ENCODE peak calls at places on chromosomes 7 and 10, in four cellular contexts. One of them, this sample, is unnamed.
A peak's percentile ranks its signal among the peaks of the same experiment; 100 is the strongest.

GRCh38 chr7:121034929-121035328 is 46.4 kb downstream of the CPED1 start:
- DNase-seq in tibial artery: no peak
- DNase-seq in pancreas: no peak
- DNase-seq in IMR-90: no peak
- DNase-seq in this sample: no peak

GRCh38 chr7:128431221-128431620 is 21.4 kb upstream of the IMPDH1 start:
- DNase-seq in IMR-90: no peak
- DNase-seq in pancreas: no peak
- DNase-seq in tibial artery: no peak
- DNase-seq in this sample: no peak

GRCh38 chr10:96995851-96996250 is 163.8 kb downstream of the LCOR start:
- DNase-seq in IMR-90: peak; percentile 20
- DNase-seq in pancreas: no peak
- DNase-seq in tibial artery: no peak
- DNase-seq in this sample: no peak

GRCh38 chr7:114466911-114467310 is 52.3 kb downstream of the FOXP2 start:
- DNase-seq in IMR-90: peak; percentile 19
- DNase-seq in pancreas: no peak
- DNase-seq in tibial artery: no peak
- DNase-seq in this sample: no peak

GRCh38 chr7:84236398-84236797 is 41.8 kb upstream of the SEMA3A start:
- DNase-seq in pancreas: no peak
- DNase-seq in IMR-90: peak; percentile 82
- DNase-seq in tibial artery: no peak
- DNase-seq in this sample: no peak

GRCh38 chr10:45444976-45445898 is 71.2 kb downstream of the ALOX5 start:
- DNase-seq in tibial artery: no peak
- DNase-seq in IMR-90: no peak
- DNase-seq in pancreas: peak; percentile 76
- DNase-seq in this sample: no peak

GRCh38 chr7:85135931-85136330 is 50.9 kb downstream of the SEMA3D start:
- DNase-seq in IMR-90: peak; percentile 77
- DNase-seq in tibial artery: no peak
- DNase-seq in pancreas: no peak
- DNase-seq in this sample: no peak

GRCh38 chr7:76008156-76008687 is 13.8 kb upstream of the TMEM120A start:
- DNase-seq in pancreas: no peak
- DNase-seq in IMR-90: no peak
- DNase-seq in tibial artery: no peak
- DNase-seq in this sample: no peak

GRCh38 chr7:12951397-12951801 is 264.0 kb downstream of the ARL4A start:
- DNase-seq in IMR-90: peak; percentile 89
- DNase-seq in tibial artery: no peak
- DNase-seq in pancreas: no peak
- DNase-seq in this sample: no peak

GRCh38 chr7:41880107-41880506 is 177.2 kb upstream of the INHBA start:
- DNase-seq in tibial artery: no peak
- DNase-seq in pancreas: no peak
- DNase-seq in IMR-90: peak; percentile 92
- DNase-seq in this sample: no peak

GRCh38 chr10:13672505-13672904 is 85.7 kb downstream of the PRPF18 start:
- DNase-seq in tibial artery: no peak
- DNase-seq in pancreas: no peak
- DNase-seq in IMR-90: no peak
- DNase-seq in this sample: no peak

GRCh38 chr10:90947025-90947960 is 26.4 kb upstream of the ANKRD1 start:
- DNase-seq in IMR-90: peak; percentile 46
- DNase-seq in tibial artery: no peak
- DNase-seq in pancreas: no peak
- DNase-seq in this sample: no peak

GRCh38 chr7:51620690-51621089 is 304.1 kb upstream of the COBL start:
- DNase-seq in tibial artery: no peak
- DNase-seq in IMR-90: no peak
- DNase-seq in pancreas: no peak
- DNase-seq in this sample: no peak

GRCh38 chr7:49014870-49015269 is 90.5 kb downstream of the CDC14C start:
- DNase-seq in tibial artery: no peak
- DNase-seq in pancreas: no peak
- DNase-seq in IMR-90: no peak
- DNase-seq in this sample: no peak

GRCh38 chr7:46534593-46535271 is 613.7 kb upstream of the IGFBP3 start:
- DNase-seq in tibial artery: peak; percentile 72
- DNase-seq in pancreas: no peak
- DNase-seq in IMR-90: peak; percentile 93
- DNase-seq in this sample: no peak

GRCh38 chr10:121015916-121016315 is 164.8 kb downstream of the WDR11 start:
- DNase-seq in pancreas: no peak
- DNase-seq in tibial artery: no peak
- DNase-seq in IMR-90: no peak
- DNase-seq in this sample: no peak

GRCh38 chr7:116236020-116236630 is 25.8 kb downstream of the TES start:
- DNase-seq in tibial artery: no peak
- DNase-seq in IMR-90: peak; percentile 65
- DNase-seq in pancreas: no peak
- DNase-seq in this sample: no peak

GRCh38 chr10:125162181-125162906 is 2.0 kb upstream of the CTBP2 start:
- DNase-seq in pancreas: peak; percentile 64
- DNase-seq in IMR-90: no peak
- DNase-seq in tibial artery: no peak
- DNase-seq in this sample: peak; percentile 76

GRCh38 chr7:47458057-47458456 is 123.9 kb downstream of the TNS3 start:
- DNase-seq in pancreas: no peak
- DNase-seq in tibial artery: peak; percentile 84
- DNase-seq in IMR-90: peak; percentile 99
- DNase-seq in this sample: peak; percentile 81

GRCh38 chr7:74365320-74366022 is 76.3 kb downstream of the CLIP2 start:
- DNase-seq in pancreas: no peak
- DNase-seq in tibial artery: peak; percentile 75
- DNase-seq in IMR-90: peak; percentile 43
- DNase-seq in this sample: peak; percentile 70

GRCh38 chr7:133190172-133190528 is 62.7 kb upstream of the EXOC4 start:
- DNase-seq in IMR-90: no peak
- DNase-seq in pancreas: no peak
- DNase-seq in tibial artery: no peak
- DNase-seq in this sample: no peak

GRCh38 chr7:823639-824038 is 8.6 kb upstream of the SUN1 start:
- DNase-seq in pancreas: no peak
- DNase-seq in tibial artery: no peak
- DNase-seq in IMR-90: no peak
- DNase-seq in this sample: no peak
- H3K4me1 ChIP-seq in pancreas: peaks cover 24% of the 10 kb centered on the region
- H3K4me1 ChIP-seq in tibial artery: peaks cover 93% of the 10 kb centered on the region
- H3K4me1 ChIP-seq in IMR-90: peaks cover 19% of the 10 kb centered on the region
- H3K4me1 ChIP-seq in this sample: peaks cover 4% of the 10 kb centered on the region

GRCh38 chr7:71925663-71926062 is 486.5 kb downstream of the CALN1 start:
- DNase-seq in pancreas: no peak
- DNase-seq in IMR-90: no peak
- DNase-seq in tibial artery: no peak
- DNase-seq in this sample: no peak
- H3K4me1 ChIP-seq in pancreas: no peaks in the 10 kb centered on the region
- H3K4me1 ChIP-seq in IMR-90: no peaks in the 10 kb centered on the region
- H3K4me1 ChIP-seq in tibial artery: no peaks in the 10 kb centered on the region
- H3K4me1 ChIP-seq in this sample: no peaks in the 10 kb centered on the region

DNA sequence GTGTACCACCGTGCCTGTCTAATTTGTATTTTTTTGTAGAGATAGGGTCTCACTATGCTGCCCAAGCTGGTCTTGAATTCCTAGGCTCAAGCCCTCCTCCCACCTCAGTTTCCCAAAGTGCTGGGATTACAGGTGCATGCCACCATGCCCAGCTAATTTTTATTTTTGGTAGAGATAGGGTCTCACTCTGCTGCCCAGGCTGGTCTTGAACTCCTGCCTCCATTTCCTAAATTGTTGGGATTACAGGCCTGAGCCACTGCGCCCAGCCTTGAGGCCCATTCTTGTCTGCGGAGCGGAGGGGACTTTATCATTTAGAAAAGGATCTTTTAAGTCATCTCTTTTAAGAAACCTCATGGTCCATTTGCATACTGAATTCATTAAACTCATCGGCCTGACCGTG is 221.4 kb upstream of the SH2B2 start:
- DNase-seq in IMR-90: no peak
- DNase-seq in pancreas: no peak
- DNase-seq in tibial artery: no peak
- DNase-seq in this sample: peak; percentile 23
- H3K4me1 ChIP-seq in IMR-90: peaks cover 9% of the 10 kb centered on the region
- H3K4me1 ChIP-seq in pancreas: no peaks in the 10 kb centered on the region
- H3K4me1 ChIP-seq in tibial artery: no peaks in the 10 kb centered on the region
- H3K4me1 ChIP-seq in this sample: no peaks in the 10 kb centered on the region

GRCh38 chr10:128530301-128530700 is 404.1 kb upstream of the MKI67 start:
- DNase-seq in IMR-90: no peak
- DNase-seq in tibial artery: no peak
- DNase-seq in pancreas: no peak
- DNase-seq in this sample: no peak

GRCh38 chr10:128526793-128527375 is 400.7 kb upstream of the MKI67 start:
- DNase-seq in pancreas: no peak
- DNase-seq in IMR-90: no peak
- DNase-seq in tibial artery: no peak
- DNase-seq in this sample: no peak

GRCh38 chr10:128527730-128528129 is 401.5 kb upstream of the MKI67 start:
- DNase-seq in tibial artery: no peak
- DNase-seq in IMR-90: no peak
- DNase-seq in pancreas: no peak
- DNase-seq in this sample: no peak

GRCh38 chr10:128529225-128529624 is 403.0 kb upstream of the MKI67 start:
- DNase-seq in pancreas: no peak
- DNase-seq in tibial artery: no peak
- DNase-seq in IMR-90: no peak
- DNase-seq in this sample: no peak

DNA sequence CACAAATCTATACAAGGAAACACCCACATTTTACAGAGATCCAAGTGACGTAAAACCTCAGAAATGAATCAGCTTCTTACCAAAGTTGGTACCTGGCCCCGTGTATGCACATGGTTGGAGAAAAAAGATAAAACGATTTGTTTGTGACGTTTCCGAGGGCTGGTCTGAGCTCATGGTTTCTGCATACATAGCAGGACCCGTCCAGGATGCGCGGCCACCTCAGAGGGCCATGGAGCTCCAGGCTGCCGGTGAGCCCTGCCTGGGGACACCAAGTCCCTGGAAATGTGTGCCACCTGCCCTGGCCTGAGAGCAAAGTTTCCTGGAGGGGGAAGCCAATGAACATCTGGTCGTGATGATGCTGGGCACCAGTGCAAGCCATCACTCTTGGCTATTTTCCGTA is 402.6 kb upstream of the MKI67 start:
- DNase-seq in pancreas: no peak
- DNase-seq in IMR-90: no peak
- DNase-seq in tibial artery: no peak
- DNase-seq in this sample: no peak
- H3K4me1 ChIP-seq in pancreas: no peaks in the 10 kb centered on the region
- H3K4me1 ChIP-seq in IMR-90: no peaks in the 10 kb centered on the region
- H3K4me1 ChIP-seq in tibial artery: no peaks in the 10 kb centered on the region
- H3K4me1 ChIP-seq in this sample: no peaks in the 10 kb centered on the region

GRCh38 chr10:133393401-133394063 is 425 bp upstream of the MTG1 start:
- DNase-seq in IMR-90: no peak
- DNase-seq in tibial artery: peak; percentile 54
- DNase-seq in pancreas: peak; percentile 40
- DNase-seq in this sample: no peak

GRCh38 chr10:133396035-133396624 is 2.2 kb downstream of the MTG1 start:
- DNase-seq in tibial artery: no peak
- DNase-seq in pancreas: peak; percentile 41
- DNase-seq in IMR-90: no peak
- DNase-seq in this sample: no peak

GRCh38 chr10:133394801-133395221 is 854 bp downstream of the MTG1 start:
- DNase-seq in pancreas: peak; percentile 49
- DNase-seq in IMR-90: no peak
- DNase-seq in tibial artery: no peak
- DNase-seq in this sample: peak; percentile 54

GRCh38 chr10:133391761-133392518 is 2.0 kb upstream of the MTG1 start:
- DNase-seq in IMR-90: no peak
- DNase-seq in tibial artery: peak; percentile 57
- DNase-seq in pancreas: peak; percentile 41
- DNase-seq in this sample: peak; percentile 62

DNA sequence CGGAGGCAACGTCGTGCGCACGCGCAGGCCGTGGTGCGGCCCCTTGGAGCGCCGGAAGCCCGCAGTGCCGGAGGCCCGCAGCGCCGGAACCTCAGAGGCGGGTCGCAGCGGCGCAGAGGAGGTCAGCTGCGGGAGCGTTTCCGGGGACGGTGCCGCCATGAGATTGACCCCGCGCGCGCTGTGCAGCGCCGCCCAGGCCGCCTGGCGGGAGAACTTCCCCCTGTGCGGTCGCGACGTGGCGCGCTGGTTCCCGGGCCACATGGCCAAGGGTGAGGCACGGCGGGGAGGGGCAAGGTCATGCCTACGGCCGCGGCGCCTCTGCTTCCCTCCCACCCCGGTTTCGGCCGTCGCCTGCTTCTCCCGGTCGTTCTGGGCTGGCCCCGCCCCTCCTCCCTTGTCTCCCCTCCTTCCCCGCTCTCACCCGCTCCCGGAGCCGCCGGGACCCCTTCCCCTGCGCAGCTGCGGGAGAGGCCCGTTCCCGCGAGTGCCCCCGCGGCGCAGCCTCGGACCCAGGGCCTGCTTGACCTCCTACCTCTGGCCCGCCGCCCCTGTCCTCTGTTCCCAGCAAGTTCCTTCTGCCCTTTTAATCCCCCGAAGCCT is at the start of gene MTG1:
- DNase-seq in IMR-90: peak; percentile 87
- DNase-seq in pancreas: peak; percentile 99
- DNase-seq in tibial artery: peak; percentile 96
- DNase-seq in this sample: peak; percentile 99
- H3K4me1 ChIP-seq in IMR-90: peaks cover 4% of the 10 kb centered on the region
- H3K4me1 ChIP-seq in pancreas: peaks cover 6% of the 10 kb centered on the region
- H3K4me1 ChIP-seq in tibial artery: peaks cover 14% of the 10 kb centered on the region
- H3K4me1 ChIP-seq in this sample: no peaks in the 10 kb centered on the region

GRCh38 chr10:6273351-6273750 is 70.6 kb downstream of the PFKFB3 start:
- DNase-seq in tibial artery: no peak
- DNase-seq in IMR-90: no peak
- DNase-seq in pancreas: no peak
- DNase-seq in this sample: peak; percentile 77
- H3K4me1 ChIP-seq in tibial artery: peaks cover 36% of the 10 kb centered on the region
- H3K4me1 ChIP-seq in IMR-90: peaks cover 5% of the 10 kb centered on the region
- H3K4me1 ChIP-seq in pancreas: peaks cover 4% of the 10 kb centered on the region
- H3K4me1 ChIP-seq in this sample: peaks cover 2% of the 10 kb centered on the region

DNA sequence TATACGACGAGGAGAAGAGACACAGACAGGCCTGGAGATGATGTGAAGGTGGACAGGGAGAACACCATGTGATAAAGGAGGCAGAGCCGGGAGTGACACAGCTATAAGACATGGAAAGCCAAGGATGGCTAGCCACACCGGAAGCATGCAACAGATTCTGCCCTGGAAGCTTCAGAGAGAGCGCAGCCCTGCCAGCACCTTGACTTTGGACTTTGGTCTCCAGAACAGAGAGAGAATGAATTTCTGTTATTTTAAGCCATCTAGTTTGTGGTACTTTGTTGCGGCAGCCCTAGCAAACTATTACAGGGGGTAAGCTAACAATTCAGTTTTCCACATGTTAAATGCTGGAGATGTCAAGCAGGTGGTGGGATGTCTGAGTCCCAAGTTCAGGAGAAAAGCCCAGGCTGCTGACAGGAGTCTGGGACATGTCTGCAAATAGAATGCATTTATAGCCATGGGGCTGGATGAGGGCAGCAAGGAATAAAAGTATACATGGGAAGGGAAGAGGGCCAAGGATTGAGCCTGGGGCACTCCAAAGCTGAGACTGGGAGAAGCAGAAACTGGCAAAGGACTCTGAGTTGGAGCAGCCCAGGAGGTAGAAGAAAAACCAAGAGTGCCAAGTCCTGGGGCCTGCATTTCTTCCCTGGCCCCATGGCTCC is 65.1 kb downstream of the ATXN7L1 start:
- DNase-seq in IMR-90: no peak
- DNase-seq in tibial artery: no peak
- DNase-seq in pancreas: no peak
- DNase-seq in this sample: no peak
- H3K4me1 ChIP-seq in IMR-90: peaks cover 10% of the 10 kb centered on the region
- H3K4me1 ChIP-seq in tibial artery: peaks cover 5% of the 10 kb centered on the region
- H3K4me1 ChIP-seq in pancreas: no peaks in the 10 kb centered on the region
- H3K4me1 ChIP-seq in this sample: no peaks in the 10 kb centered on the region